ENCODE peak calls at places on chromosomes 11 and 22, in five cellular contexts. One of them, this sample, is unnamed.

GRCh38 chr22:45096256-45096907 is 67.3 kb upstream of the NUP50 start:
- DNase-seq in heart right ventricle: no peak
- DNase-seq in MM.1S: peak
- DNase-seq in fibroblast of pulmonary artery: peak
- DNase-seq in HL-60: peak
- DNase-seq in this sample: peak

GRCh38 chr11:111189466-111189865 is 56.1 kb upstream of the POU2AF2 start:
- DNase-seq in HL-60: no peak
- DNase-seq in fibroblast of pulmonary artery: no peak
- DNase-seq in heart right ventricle: no peak
- DNase-seq in MM.1S: no peak
- DNase-seq in this sample: no peak

GRCh38 chr22:30408388-30409101 is 11.7 kb downstream of the SEC14L2 start:
- DNase-seq in MM.1S: no peak
- DNase-seq in fibroblast of pulmonary artery: peak
- DNase-seq in heart right ventricle: no peak
- DNase-seq in HL-60: no peak
- DNase-seq in this sample: no peak

GRCh38 chr11:107182983-107183382 is 164.7 kb upstream of the GUCY1A2 start:
- DNase-seq in HL-60: no peak
- DNase-seq in fibroblast of pulmonary artery: no peak
- DNase-seq in MM.1S: no peak
- DNase-seq in heart right ventricle: no peak
- DNase-seq in this sample: no peak

GRCh38 chr11:115324569-115325432 is 179.4 kb downstream of the CADM1 start:
- DNase-seq in heart right ventricle: no peak
- DNase-seq in HL-60: peak
- DNase-seq in fibroblast of pulmonary artery: peak
- DNase-seq in MM.1S: peak
- DNase-seq in this sample: peak

GRCh38 chr11:88301478-88302140 is 35.9 kb downstream of the CTSC start:
- DNase-seq in MM.1S: no peak
- DNase-seq in HL-60: no peak
- DNase-seq in fibroblast of pulmonary artery: no peak
- DNase-seq in heart right ventricle: no peak
- DNase-seq in this sample: no peak

GRCh38 chr11:1301220-1302000 is 8.0 kb downstream of the TOLLIP start:
- DNase-seq in heart right ventricle: no peak
- DNase-seq in HL-60: no peak
- DNase-seq in MM.1S: no peak
- DNase-seq in fibroblast of pulmonary artery: no peak
- DNase-seq in this sample: no peak

GRCh38 chr22:37410174-37411055 is 16.9 kb downstream of the ELFN2 start:
- DNase-seq in heart right ventricle: peak
- DNase-seq in MM.1S: no peak
- DNase-seq in HL-60: no peak
- DNase-seq in fibroblast of pulmonary artery: no peak
- DNase-seq in this sample: no peak

GRCh38 chr11:61855939-61856730 is 28.0 kb downstream of the FADS2 start:
- DNase-seq in MM.1S: no peak
- DNase-seq in fibroblast of pulmonary artery: no peak
- DNase-seq in HL-60: no peak
- DNase-seq in heart right ventricle: no peak
- DNase-seq in this sample: no peak

DNA sequence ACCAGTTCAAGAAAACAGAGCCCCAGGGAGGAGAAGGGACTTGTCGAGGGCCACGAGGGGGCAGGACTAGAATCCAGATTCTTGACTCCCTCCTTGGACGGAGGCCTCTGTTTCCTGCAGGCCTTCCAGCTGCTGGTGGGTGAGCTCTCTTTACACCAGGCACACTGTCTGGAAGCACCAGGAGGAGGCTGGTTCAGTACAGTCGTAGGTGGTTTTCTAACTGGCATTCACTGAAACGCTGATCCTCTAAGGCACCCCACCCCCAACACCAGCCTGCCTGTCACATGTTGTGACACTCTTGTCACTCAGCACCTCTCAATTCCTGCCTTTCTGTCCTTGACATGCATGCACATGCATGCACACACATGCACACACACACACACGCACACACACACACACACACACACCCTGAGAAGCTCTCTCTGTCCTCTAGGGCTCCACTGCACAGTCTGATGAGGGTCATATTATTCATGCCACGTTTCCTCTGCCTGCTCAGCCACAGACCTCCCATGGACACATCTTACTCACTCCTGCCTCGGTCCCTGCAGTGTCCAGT is 751 bp downstream of the MS4A10 start:
- DNase-seq in MM.1S: no peak
- DNase-seq in fibroblast of pulmonary artery: peak
- DNase-seq in HL-60: no peak
- DNase-seq in heart right ventricle: no peak
- DNase-seq in this sample: no peak
- TF ChIP-seq CTCF in MM.1S: no peak
- TF ChIP-seq CTCF in fibroblast of pulmonary artery: no peak
- TF ChIP-seq CTCF in HL-60: no peak
- TF ChIP-seq CTCF in heart right ventricle: no peak
- TF ChIP-seq CTCF in this sample: no peak

DNA sequence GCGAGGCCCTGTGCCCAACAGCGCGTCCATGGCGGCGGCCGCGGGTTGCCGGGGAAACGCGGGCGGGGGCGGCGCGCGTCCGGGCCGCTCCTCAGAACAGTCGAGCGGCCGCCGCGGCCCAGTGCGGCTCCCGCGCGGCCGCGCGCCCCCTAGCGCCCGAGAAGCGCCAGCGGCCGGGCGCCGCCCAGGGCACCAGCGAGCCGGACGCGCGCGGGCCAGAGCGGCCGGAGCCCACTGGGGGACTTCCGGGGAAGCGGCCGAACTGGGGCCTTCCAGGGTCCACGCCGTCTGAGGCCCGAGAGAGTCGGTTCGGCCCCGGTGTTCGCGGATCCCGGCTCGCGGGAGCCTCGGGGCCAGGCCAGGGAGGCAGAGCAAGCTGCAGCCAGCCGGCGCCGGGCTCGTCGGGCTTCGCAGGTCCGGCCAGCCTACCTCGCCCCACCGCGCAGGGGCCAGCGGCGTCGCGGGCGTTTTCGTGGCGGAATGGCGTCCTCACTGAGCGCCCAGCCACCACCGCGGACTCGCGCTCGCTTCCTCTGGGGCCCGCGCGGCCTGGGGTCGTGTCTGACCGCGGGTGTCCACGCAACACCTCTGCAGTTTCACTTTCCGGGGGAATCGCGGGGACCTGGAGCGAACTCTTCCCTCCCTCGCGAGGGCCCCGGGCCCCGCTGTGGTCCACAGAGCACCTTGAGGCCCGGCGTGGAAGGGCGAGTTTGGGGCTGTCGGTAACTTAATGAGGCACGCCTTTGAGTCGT is at the start of gene DENND6B:
- DNase-seq in MM.1S: peak
- DNase-seq in fibroblast of pulmonary artery: peak
- DNase-seq in HL-60: peak
- DNase-seq in heart right ventricle: peak
- DNase-seq in this sample: peak
- TF ChIP-seq CTCF in MM.1S: no peak
- TF ChIP-seq CTCF in fibroblast of pulmonary artery: no peak
- TF ChIP-seq CTCF in HL-60: peak
- TF ChIP-seq CTCF in heart right ventricle: peak
- TF ChIP-seq CTCF in this sample: peak

GRCh38 chr22:21939392-21940319 is 13.0 kb downstream of the PPM1F start:
- DNase-seq in MM.1S: no peak
- DNase-seq in heart right ventricle: no peak
- DNase-seq in fibroblast of pulmonary artery: no peak
- DNase-seq in HL-60: peak
- DNase-seq in this sample: no peak
- TF ChIP-seq CTCF in MM.1S: no peak
- TF ChIP-seq CTCF in heart right ventricle: no peak
- TF ChIP-seq CTCF in fibroblast of pulmonary artery: no peak
- TF ChIP-seq CTCF in HL-60: no peak
- TF ChIP-seq CTCF in this sample: peak

GRCh38 chr11:67195971-67196418 is 70.3 kb upstream of the GRK2 start:
- DNase-seq in HL-60: peak
- DNase-seq in heart right ventricle: no peak
- DNase-seq in fibroblast of pulmonary artery: peak
- DNase-seq in MM.1S: no peak
- DNase-seq in this sample: no peak
- TF ChIP-seq CTCF in HL-60: no peak
- TF ChIP-seq CTCF in heart right ventricle: no peak
- TF ChIP-seq CTCF in fibroblast of pulmonary artery: no peak
- TF ChIP-seq CTCF in MM.1S: no peak
- TF ChIP-seq CTCF in this sample: no peak